ENCODE peak calls at places on chromosomes 5 and 9, in seven cellular contexts. One of them, this sample, is unnamed.

GRCh38 chr5:79456890-79457583 is 56.9 kb downstream of the HOMER1 start:
- DNase-seq in AG09309: no peak
- DNase-seq in bronchial epithelial cell: no peak
- DNase-seq in cardiac muscle cell: no peak
- DNase-seq in choroid plexus epithelial cell: no peak
- DNase-seq in HFF-Myc: no peak
- DNase-seq in fibroblast of villous mesenchyme: no peak
- DNase-seq in this sample: no peak

GRCh38 chr9:69996947-69997346 is 46.7 kb upstream of the MAMDC2 start:
- DNase-seq in AG09309: no peak
- DNase-seq in bronchial epithelial cell: peak
- DNase-seq in cardiac muscle cell: peak
- DNase-seq in choroid plexus epithelial cell: peak
- DNase-seq in HFF-Myc: no peak
- DNase-seq in fibroblast of villous mesenchyme: peak
- DNase-seq in this sample: no peak

GRCh38 chr9:109705515-109705914 is 74.5 kb upstream of the PALM2AKAP2 start:
- DNase-seq in AG09309: peak
- DNase-seq in bronchial epithelial cell: peak
- DNase-seq in cardiac muscle cell: peak
- DNase-seq in choroid plexus epithelial cell: peak
- DNase-seq in HFF-Myc: peak
- DNase-seq in fibroblast of villous mesenchyme: peak
- DNase-seq in this sample: peak

GRCh38 chr9:137127301-137128157 is 11.4 kb upstream of the GRIN1 start:
- DNase-seq in AG09309: no peak
- DNase-seq in bronchial epithelial cell: peak
- DNase-seq in cardiac muscle cell: no peak
- DNase-seq in choroid plexus epithelial cell: no peak
- DNase-seq in HFF-Myc: no peak
- DNase-seq in fibroblast of villous mesenchyme: peak
- DNase-seq in this sample: peak

GRCh38 chr5:58240286-58240685 is 219.6 kb downstream of the PLK2 start:
- DNase-seq in AG09309: no peak
- DNase-seq in bronchial epithelial cell: peak
- DNase-seq in cardiac muscle cell: no peak
- DNase-seq in choroid plexus epithelial cell: peak
- DNase-seq in HFF-Myc: no peak
- DNase-seq in fibroblast of villous mesenchyme: no peak
- DNase-seq in this sample: peak

GRCh38 chr5:112795944-112796678 is 58.4 kb downstream of the APC start:
- DNase-seq in AG09309: no peak
- DNase-seq in bronchial epithelial cell: no peak
- DNase-seq in cardiac muscle cell: no peak
- DNase-seq in choroid plexus epithelial cell: peak
- DNase-seq in HFF-Myc: no peak
- DNase-seq in fibroblast of villous mesenchyme: peak
- DNase-seq in this sample: no peak

GRCh38 chr9:14866200-14866749 is 44.0 kb downstream of the FREM1 start:
- DNase-seq in AG09309: no peak
- DNase-seq in bronchial epithelial cell: no peak
- DNase-seq in cardiac muscle cell: no peak
- DNase-seq in choroid plexus epithelial cell: no peak
- DNase-seq in HFF-Myc: no peak
- DNase-seq in fibroblast of villous mesenchyme: no peak
- DNase-seq in this sample: no peak

GRCh38 chr5:128630078-128630575 is 92.1 kb upstream of the FBN2 start:
- DNase-seq in AG09309: no peak
- DNase-seq in bronchial epithelial cell: peak
- DNase-seq in cardiac muscle cell: no peak
- DNase-seq in choroid plexus epithelial cell: no peak
- DNase-seq in HFF-Myc: no peak
- DNase-seq in fibroblast of villous mesenchyme: no peak
- DNase-seq in this sample: no peak

GRCh38 chr9:83108208-83108607 is 45.3 kb upstream of the RASEF start:
- DNase-seq in AG09309: no peak
- DNase-seq in bronchial epithelial cell: no peak
- DNase-seq in cardiac muscle cell: no peak
- DNase-seq in choroid plexus epithelial cell: no peak
- DNase-seq in HFF-Myc: no peak
- DNase-seq in fibroblast of villous mesenchyme: no peak
- DNase-seq in this sample: no peak

GRCh38 chr9:138071292-138071691 is 193.7 kb downstream of the CACNA1B start:
- DNase-seq in AG09309: no peak
- DNase-seq in bronchial epithelial cell: no peak
- DNase-seq in cardiac muscle cell: no peak
- DNase-seq in choroid plexus epithelial cell: no peak
- DNase-seq in HFF-Myc: no peak
- DNase-seq in fibroblast of villous mesenchyme: no peak
- DNase-seq in this sample: no peak

GRCh38 chr9:14309403-14309802 is 4.5 kb downstream of the NFIB start:
- DNase-seq in AG09309: no peak
- DNase-seq in bronchial epithelial cell: peak
- DNase-seq in cardiac muscle cell: no peak
- DNase-seq in choroid plexus epithelial cell: peak
- DNase-seq in HFF-Myc: no peak
- DNase-seq in fibroblast of villous mesenchyme: peak
- DNase-seq in this sample: peak

GRCh38 chr9:27743490-27743889 is 170.2 kb upstream of the C9orf72 start:
- DNase-seq in AG09309: no peak
- DNase-seq in bronchial epithelial cell: no peak
- DNase-seq in cardiac muscle cell: no peak
- DNase-seq in choroid plexus epithelial cell: no peak
- DNase-seq in HFF-Myc: no peak
- DNase-seq in fibroblast of villous mesenchyme: no peak
- DNase-seq in this sample: no peak

GRCh38 chr9:27094640-27095039 is 14.4 kb upstream of the TEK start:
- DNase-seq in AG09309: peak
- DNase-seq in bronchial epithelial cell: peak
- DNase-seq in cardiac muscle cell: peak
- DNase-seq in choroid plexus epithelial cell: peak
- DNase-seq in HFF-Myc: no peak
- DNase-seq in fibroblast of villous mesenchyme: peak
- DNase-seq in this sample: peak

GRCh38 chr5:24385617-24386016 is 259.2 kb downstream of the CDH10 start:
- DNase-seq in AG09309: no peak
- DNase-seq in bronchial epithelial cell: no peak
- DNase-seq in cardiac muscle cell: no peak
- DNase-seq in choroid plexus epithelial cell: no peak
- DNase-seq in HFF-Myc: no peak
- DNase-seq in fibroblast of villous mesenchyme: no peak
- DNase-seq in this sample: no peak

GRCh38 chr9:16103613-16104012 is 550.8 kb downstream of the CCDC171 start:
- DNase-seq in AG09309: no peak
- DNase-seq in bronchial epithelial cell: no peak
- DNase-seq in cardiac muscle cell: no peak
- DNase-seq in choroid plexus epithelial cell: peak
- DNase-seq in HFF-Myc: no peak
- DNase-seq in fibroblast of villous mesenchyme: peak
- DNase-seq in this sample: no peak

GRCh38 chr5:78666041-78666444 is 17.5 kb upstream of the LHFPL2 start:
- DNase-seq in AG09309: no peak
- DNase-seq in bronchial epithelial cell: no peak
- DNase-seq in cardiac muscle cell: no peak
- DNase-seq in choroid plexus epithelial cell: peak
- DNase-seq in HFF-Myc: no peak
- DNase-seq in fibroblast of villous mesenchyme: peak
- DNase-seq in this sample: peak

GRCh38 chr5:147628054-147628895 is 118.4 kb upstream of the DPYSL3 start:
- DNase-seq in AG09309: peak
- DNase-seq in bronchial epithelial cell: peak
- DNase-seq in cardiac muscle cell: peak
- DNase-seq in choroid plexus epithelial cell: peak
- DNase-seq in HFF-Myc: peak
- DNase-seq in fibroblast of villous mesenchyme: peak
- DNase-seq in this sample: peak

GRCh38 chr5:139862803-139863202 is 67.2 kb downstream of the PSD2 start:
- DNase-seq in AG09309: no peak
- DNase-seq in bronchial epithelial cell: no peak
- DNase-seq in cardiac muscle cell: no peak
- DNase-seq in choroid plexus epithelial cell: no peak
- DNase-seq in HFF-Myc: no peak
- DNase-seq in fibroblast of villous mesenchyme: no peak
- DNase-seq in this sample: no peak

GRCh38 chr9:88974641-88975040 is 16.6 kb upstream of the S1PR3 start:
- DNase-seq in AG09309: no peak
- DNase-seq in bronchial epithelial cell: no peak
- DNase-seq in cardiac muscle cell: no peak
- DNase-seq in choroid plexus epithelial cell: no peak
- DNase-seq in HFF-Myc: no peak
- DNase-seq in fibroblast of villous mesenchyme: no peak
- DNase-seq in this sample: no peak

DNA sequence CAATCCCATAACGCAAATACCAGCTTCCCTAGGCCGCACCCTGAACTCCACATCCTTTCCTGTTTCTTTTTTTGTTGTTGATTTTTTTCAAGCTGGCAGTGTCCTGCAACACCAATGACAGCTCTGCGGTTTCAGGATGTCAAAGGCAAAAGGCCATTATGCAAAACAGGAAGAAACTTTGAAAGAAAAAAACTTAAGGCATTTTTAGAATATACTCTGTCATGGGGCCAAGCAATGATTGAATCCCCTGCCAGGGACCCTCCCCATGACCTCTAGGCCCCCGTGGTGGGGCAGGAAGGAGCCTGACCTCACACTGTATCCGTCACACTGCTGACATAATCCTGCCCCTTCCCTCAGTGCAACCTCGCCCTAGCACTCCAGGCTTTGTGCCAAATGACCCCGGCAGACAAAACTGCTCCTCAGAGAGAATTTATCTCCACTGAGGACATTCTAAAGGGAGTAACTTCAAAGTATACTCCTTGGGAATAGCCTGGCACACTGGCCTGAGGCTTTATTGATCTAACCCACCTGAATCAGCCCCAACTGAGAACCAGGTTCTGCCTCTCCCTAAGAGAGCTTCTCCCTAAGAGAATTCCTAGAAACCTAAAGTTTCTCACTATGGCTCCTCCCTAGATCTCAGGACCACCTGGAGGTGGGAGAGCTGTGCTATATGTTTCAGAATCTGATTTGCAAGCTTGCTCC is 7.9 kb downstream of the B4GALT1 start:
- DNase-seq in AG09309: no peak
- DNase-seq in bronchial epithelial cell: peak
- DNase-seq in cardiac muscle cell: no peak
- DNase-seq in choroid plexus epithelial cell: peak
- DNase-seq in HFF-Myc: no peak
- DNase-seq in fibroblast of villous mesenchyme: peak
- DNase-seq in this sample: peak
- H3K4me3 ChIP-seq in AG09309: no peak
- H3K4me3 ChIP-seq in bronchial epithelial cell: no peak
- H3K4me3 ChIP-seq in cardiac muscle cell: no peak
- H3K4me3 ChIP-seq in choroid plexus epithelial cell: no peak
- H3K4me3 ChIP-seq in HFF-Myc: peak
- H3K4me3 ChIP-seq in fibroblast of villous mesenchyme: peak
- H3K4me3 ChIP-seq in this sample: peak

DNA sequence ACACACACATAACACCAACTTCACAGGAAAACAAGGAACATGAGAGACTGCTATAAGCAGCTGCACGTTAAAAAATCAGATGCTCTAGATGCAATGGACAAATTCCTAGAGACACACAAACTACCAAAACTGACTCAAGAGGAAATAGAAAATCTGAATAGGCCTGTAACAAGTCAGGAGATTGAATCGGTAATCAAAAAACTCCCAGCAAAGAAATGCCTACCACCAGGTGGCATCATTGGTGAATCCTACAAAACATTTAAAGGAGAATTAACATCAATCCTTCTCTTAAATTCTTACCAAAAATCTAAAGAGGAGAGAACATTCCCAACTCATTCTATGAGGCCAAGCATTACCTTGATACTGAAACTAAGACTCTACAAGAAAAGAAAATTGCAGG is 54.9 kb downstream of the NDST1 start:
- DNase-seq in AG09309: no peak
- DNase-seq in bronchial epithelial cell: peak
- DNase-seq in cardiac muscle cell: peak
- DNase-seq in choroid plexus epithelial cell: peak
- DNase-seq in HFF-Myc: no peak
- DNase-seq in fibroblast of villous mesenchyme: peak
- DNase-seq in this sample: peak
- TF ChIP-seq CTCF in AG09309: peak
- TF ChIP-seq CTCF in bronchial epithelial cell: peak
- TF ChIP-seq CTCF in cardiac muscle cell: peak
- TF ChIP-seq CTCF in choroid plexus epithelial cell: peak
- TF ChIP-seq CTCF in HFF-Myc: peak
- TF ChIP-seq CTCF in fibroblast of villous mesenchyme: peak
- TF ChIP-seq CTCF in this sample: peak

GRCh38 chr9:132591751-132592314 is 9.4 kb downstream of the BARHL1 start:
- DNase-seq in AG09309: no peak
- DNase-seq in bronchial epithelial cell: no peak
- DNase-seq in cardiac muscle cell: no peak
- DNase-seq in choroid plexus epithelial cell: no peak
- DNase-seq in HFF-Myc: no peak
- DNase-seq in fibroblast of villous mesenchyme: no peak
- DNase-seq in this sample: no peak

GRCh38 chr9:132591244-132591643 is 8.8 kb downstream of the BARHL1 start:
- DNase-seq in AG09309: no peak
- DNase-seq in bronchial epithelial cell: no peak
- DNase-seq in cardiac muscle cell: no peak
- DNase-seq in choroid plexus epithelial cell: no peak
- DNase-seq in HFF-Myc: no peak
- DNase-seq in fibroblast of villous mesenchyme: no peak
- DNase-seq in this sample: no peak

GRCh38 chr9:132594412-132594811 is 12.0 kb downstream of the BARHL1 start:
- DNase-seq in AG09309: no peak
- DNase-seq in bronchial epithelial cell: no peak
- DNase-seq in cardiac muscle cell: no peak
- DNase-seq in choroid plexus epithelial cell: no peak
- DNase-seq in HFF-Myc: no peak
- DNase-seq in fibroblast of villous mesenchyme: no peak
- DNase-seq in this sample: no peak

GRCh38 chr9:132590318-132591182 is 8.1 kb downstream of the BARHL1 start:
- DNase-seq in AG09309: no peak
- DNase-seq in bronchial epithelial cell: no peak
- DNase-seq in cardiac muscle cell: no peak
- DNase-seq in choroid plexus epithelial cell: no peak
- DNase-seq in HFF-Myc: no peak
- DNase-seq in fibroblast of villous mesenchyme: no peak
- DNase-seq in this sample: no peak

GRCh38 chr9:132592451-132592850 is 10.0 kb downstream of the BARHL1 start:
- DNase-seq in AG09309: no peak
- DNase-seq in bronchial epithelial cell: no peak
- DNase-seq in cardiac muscle cell: no peak
- DNase-seq in choroid plexus epithelial cell: no peak
- DNase-seq in HFF-Myc: no peak
- DNase-seq in fibroblast of villous mesenchyme: no peak
- DNase-seq in this sample: no peak
- H3K4me3 ChIP-seq in AG09309: no peak
- H3K4me3 ChIP-seq in bronchial epithelial cell: no peak
- H3K4me3 ChIP-seq in cardiac muscle cell: no peak
- H3K4me3 ChIP-seq in choroid plexus epithelial cell: no peak
- H3K4me3 ChIP-seq in HFF-Myc: no peak
- H3K4me3 ChIP-seq in fibroblast of villous mesenchyme: no peak
- H3K4me3 ChIP-seq in this sample: no peak

DNA sequence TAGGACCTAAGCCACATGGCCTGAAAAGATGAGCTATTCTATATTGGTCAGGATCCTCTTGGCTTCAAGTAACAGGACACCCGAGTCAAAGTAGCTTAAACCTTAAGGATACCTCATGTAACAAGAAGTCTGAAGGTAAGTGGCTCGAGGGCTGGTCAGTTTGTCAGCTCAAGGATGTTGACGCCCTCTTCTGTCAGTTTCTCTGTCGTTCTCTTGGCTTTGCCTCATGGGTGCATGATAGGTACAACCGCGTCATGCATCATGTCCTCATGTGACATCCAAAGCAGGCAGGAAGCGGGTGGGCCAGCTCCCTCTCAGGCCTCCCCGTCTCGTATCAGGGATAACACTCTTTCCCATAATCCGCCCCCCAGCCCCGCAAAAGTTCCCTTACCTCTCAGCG is 22.1 kb upstream of the TCERG1 start:
- DNase-seq in AG09309: no peak
- DNase-seq in bronchial epithelial cell: no peak
- DNase-seq in cardiac muscle cell: no peak
- DNase-seq in choroid plexus epithelial cell: no peak
- DNase-seq in HFF-Myc: no peak
- DNase-seq in fibroblast of villous mesenchyme: no peak
- DNase-seq in this sample: no peak
- TF ChIP-seq CTCF in AG09309: no peak
- TF ChIP-seq CTCF in bronchial epithelial cell: no peak
- TF ChIP-seq CTCF in cardiac muscle cell: no peak
- TF ChIP-seq CTCF in choroid plexus epithelial cell: no peak
- TF ChIP-seq CTCF in HFF-Myc: no peak
- TF ChIP-seq CTCF in fibroblast of villous mesenchyme: no peak
- TF ChIP-seq CTCF in this sample: no peak